ENCODE peak calls at places on chromosomes 16 and 17, in ten cellular contexts. P is OCI-LY7, X is HFF-Myc, F is thoracic aorta, C is ovary, G is glutamatergic neuron, B is choroid plexus epithelial cell, A is left lung, D is lower leg skin, Z is fibroblast of pulmonary artery. H is an unnamed sample.

GRCh38 chr16:73011926-73012325 is 36.0 kb downstream of the ZFHX3 start:
- DNase-seq in Z (no peak), G (no peak), F (no peak), B (no peak), X (no peak), C (peak; percentile 1), D (no peak), A (no peak), P (no peak), H (no peak)

GRCh38 chr16:50467943-50468748 is 80.0 kb upstream of the NKD1 start:
- DNase-seq in X (no peak), B (no peak), Z (no peak), A (peak; percentile 79), D (no peak), G (peak; percentile 71), P (no peak), F (no peak), C (peak; percentile 40), H (no peak)

GRCh38 chr16:85528528-85529387 is 84.4 kb upstream of the GSE1 start:
- DNase-seq in F (no peak), A (peak; percentile 74), Z (no peak), D (no peak), C (peak; percentile 44), G (no peak), B (no peak), X (no peak), P (peak; percentile 79), H (no peak)

GRCh38 chr17:6558932-6559752 is 2.8 kb upstream of the PITPNM3 start:
- DNase-seq in B (no peak), C (peak; percentile 84), F (no peak), D (no peak), X (no peak), A (no peak), P (no peak), G (no peak), Z (peak; percentile 63), H (no peak)

GRCh38 chr17:16662936-16663335 is 9.3 kb upstream of the ZNF624 start:
- DNase-seq in F (no peak), C (no peak), X (no peak), D (no peak), G (no peak), B (no peak), P (no peak), A (no peak), Z (no peak), H (no peak)

GRCh38 chr16:929674-930073 is 41.1 kb downstream of the LMF1 start:
- DNase-seq in C (no peak), P (no peak), A (peak; percentile 65), F (no peak), X (no peak), G (no peak), Z (no peak), D (no peak), B (no peak), H (no peak)

GRCh38 chr17:56806949-56807348 is 26.8 kb downstream of the C17orf67 start:
- DNase-seq in A (no peak), X (no peak), D (no peak), G (no peak), P (no peak), F (no peak), C (no peak), Z (no peak), B (peak; percentile 17), H (no peak)

GRCh38 chr17:22193113-22193512 is 500.8 kb downstream of the KCNJ18 start:
- DNase-seq in F (no peak), B (no peak), Z (no peak), D (no peak), A (no peak), X (no peak), G (no peak), C (no peak), P (no peak), H (no peak)

GRCh38 chr16:57258226-57258909 is 13.3 kb downstream of the ARL2BP start:
- DNase-seq in C (no peak), D (no peak), B (no peak), X (no peak), A (no peak), F (no peak), G (no peak), Z (no peak), P (no peak), H (no peak)

GRCh38 chr16:71441348-71441781 is 489 bp downstream of the TLE7 start:
- DNase-seq in A (peak; percentile 83), Z (no peak), F (no peak), P (no peak), X (no peak), G (peak; percentile 31), D (no peak), C (no peak), B (no peak), H (no peak)
- TF ChIP-seq CTCF in A (peak; percentile 12), Z (no peak), F (no peak), P (no peak), X (peak; percentile 52), G (peak; percentile 27), D (no peak), C (no peak), B (peak; percentile 7), H (no peak)

GRCh38 chr17:64641499-64641898 is 20.6 kb downstream of the SMURF2 start:
- DNase-seq in D (no peak), P (no peak), C (no peak), B (peak; percentile 86), A (no peak), F (no peak), G (no peak), X (peak; percentile 52), Z (peak; percentile 75), H (no peak)
- TF ChIP-seq CTCF in D (no peak), P (no peak), C (no peak), B (peak; percentile 3), A (no peak), F (no peak), G (no peak), X (no peak), Z (no peak), H (no peak)

DNA sequence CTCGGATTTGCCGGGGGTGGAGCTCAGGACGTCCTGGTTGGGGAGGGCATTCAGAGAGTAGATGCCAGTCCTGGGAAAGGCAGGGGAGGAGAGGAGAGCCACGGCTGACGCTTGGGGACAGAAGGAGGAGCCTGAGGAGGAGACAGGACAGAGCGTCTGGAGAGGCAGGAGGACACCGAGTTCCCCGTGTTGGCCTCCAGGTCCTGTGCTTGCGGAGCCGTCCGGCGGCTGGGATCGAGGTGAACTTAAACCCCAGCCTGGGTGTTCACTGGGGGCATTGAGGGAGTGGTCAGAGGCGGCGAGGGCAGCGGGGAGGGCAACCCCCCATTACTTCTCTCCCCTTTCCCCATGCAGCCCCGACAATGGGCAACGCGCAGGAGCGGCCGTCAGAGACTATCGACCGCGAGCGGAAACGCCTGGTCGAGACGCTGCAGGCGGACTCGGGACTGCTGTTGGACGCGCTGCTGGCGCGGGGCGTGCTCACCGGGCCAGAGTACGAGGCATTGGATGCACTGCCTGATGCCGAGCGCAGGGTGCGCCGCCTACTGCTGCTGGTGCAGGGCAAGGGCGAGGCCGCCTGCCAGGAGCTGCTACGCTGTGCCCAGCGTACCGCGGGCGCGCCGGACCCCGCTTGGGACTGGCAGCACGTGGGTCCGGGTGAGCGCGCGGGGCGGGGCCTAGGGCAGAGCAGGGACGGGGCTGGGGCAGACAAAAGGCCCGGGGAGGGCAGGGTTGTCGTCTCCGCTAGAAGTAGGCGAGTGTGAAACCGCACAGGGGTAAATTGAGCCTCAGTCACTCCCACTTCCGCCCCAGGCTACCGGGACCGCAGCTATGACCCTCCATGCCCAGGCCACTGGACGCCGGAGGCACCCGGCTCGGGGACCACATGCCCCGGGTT is 3.7 kb downstream of the NOL3 start:
- DNase-seq in Z (peak; percentile 85), A (peak; percentile 95), G (peak; percentile 86), D (peak; percentile 75), B (peak; percentile 80), F (peak; percentile 58), P (peak; percentile 35), X (no peak), C (peak; percentile 87), H (peak; percentile 56)
- TF ChIP-seq CTCF in Z (peak; percentile 27), A (peak; percentile 16), G (no peak), D (no peak), B (no peak), F (peak; percentile 17), P (peak; percentile 10), X (no peak), C (no peak), H (no peak)

GRCh38 chr17:17849863-17850373 is 13.1 kb upstream of the SREBF1 start:
- DNase-seq in P (peak; percentile 85), X (no peak), D (no peak), C (peak; percentile 77), G (no peak), A (peak; percentile 28), Z (peak; percentile 51), B (peak; percentile 97), F (no peak), H (no peak)
- TF ChIP-seq CTCF in P (peak; percentile 68), X (peak; percentile 33), D (no peak), C (no peak), G (peak; percentile 10), A (no peak), Z (peak; percentile 38), B (peak; percentile 50), F (peak; percentile 15), H (no peak)

DNA sequence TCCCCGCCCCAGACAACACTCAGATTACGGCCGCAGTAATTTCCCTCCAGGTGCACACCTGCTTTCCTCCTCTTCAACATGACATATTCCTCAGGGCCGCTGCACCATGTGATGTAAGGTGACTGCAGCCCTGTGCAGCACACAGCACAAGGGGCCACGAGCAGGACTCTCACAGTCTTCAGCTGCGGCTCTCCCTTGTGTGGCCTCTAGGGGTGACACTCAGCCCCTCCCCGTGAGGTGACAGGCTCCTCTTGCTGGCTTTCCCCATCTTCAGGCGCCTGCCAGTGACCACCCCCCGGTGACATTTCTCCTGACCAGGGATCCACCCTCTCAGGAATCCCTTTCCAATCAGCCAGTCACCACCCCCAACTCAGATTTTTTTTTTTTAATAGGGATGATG is 31.3 kb upstream of the ABCC3 start:
- DNase-seq in P (peak; percentile 30), C (no peak), A (no peak), Z (no peak), X (no peak), B (no peak), D (no peak), G (no peak), F (no peak), H (no peak)
- TF ChIP-seq CTCF in P (peak; percentile 58), C (no peak), A (no peak), Z (peak; percentile 13), X (peak; percentile 15), B (peak; percentile 5), D (no peak), G (peak; percentile 27), F (no peak), H (no peak)